ENCODE peak calls at places on chromosomes 11 and 22, in ten cellular contexts. One of them, this sample, is unnamed.

GRCh38 chr22:18950141-18950540 is 14.0 kb upstream of the PRODH start:
- DNase-seq in prostate gland: no peak
- DNase-seq in transverse colon: no peak
- DNase-seq in DND-41: no peak
- DNase-seq in HCT116: no peak
- DNase-seq in uterus: no peak
- DNase-seq in fibroblast of lung: no peak
- DNase-seq in A673: no peak
- DNase-seq in neuronal stem cell: no peak
- DNase-seq in trophoblast cell: no peak
- DNase-seq in this sample: peak; percentile 30

GRCh38 chr11:1761857-1762536 is 1.7 kb downstream of the CTSD start:
- DNase-seq in A673: no peak
- DNase-seq in neuronal stem cell: no peak
- DNase-seq in DND-41: no peak
- DNase-seq in fibroblast of lung: no peak
- DNase-seq in trophoblast cell: no peak
- DNase-seq in transverse colon: no peak
- DNase-seq in prostate gland: no peak
- DNase-seq in uterus: no peak
- DNase-seq in HCT116: no peak
- DNase-seq in this sample: peak; percentile 61

GRCh38 chr11:1852885-1853284 is at the start of gene LSP1:
- DNase-seq in neuronal stem cell: no peak
- DNase-seq in prostate gland: no peak
- DNase-seq in A673: no peak
- DNase-seq in transverse colon: peak; percentile 80
- DNase-seq in DND-41: peak; percentile 79
- DNase-seq in trophoblast cell: no peak
- DNase-seq in HCT116: no peak
- DNase-seq in uterus: no peak
- DNase-seq in fibroblast of lung: no peak
- DNase-seq in this sample: no peak

GRCh38 chr22:45318558-45319318 is 9.0 kb downstream of the FAM118A start:
- DNase-seq in prostate gland: no peak
- DNase-seq in uterus: no peak
- DNase-seq in trophoblast cell: no peak
- DNase-seq in HCT116: no peak
- DNase-seq in DND-41: peak; percentile 24
- DNase-seq in fibroblast of lung: peak; percentile 69
- DNase-seq in A673: no peak
- DNase-seq in neuronal stem cell: no peak
- DNase-seq in transverse colon: no peak
- DNase-seq in this sample: no peak

GRCh38 chr11:72430743-72431570 is 3.4 kb downstream of the CLPB start:
- DNase-seq in DND-41: peak; percentile 30
- DNase-seq in HCT116: no peak
- DNase-seq in uterus: no peak
- DNase-seq in prostate gland: peak; percentile 38
- DNase-seq in A673: peak; percentile 72
- DNase-seq in trophoblast cell: peak; percentile 48
- DNase-seq in neuronal stem cell: no peak
- DNase-seq in transverse colon: no peak
- DNase-seq in fibroblast of lung: peak; percentile 49
- DNase-seq in this sample: no peak

GRCh38 chr11:1854132-1854948 is 1.5 kb downstream of the LSP1 start:
- DNase-seq in trophoblast cell: no peak
- DNase-seq in neuronal stem cell: no peak
- DNase-seq in uterus: no peak
- DNase-seq in A673: no peak
- DNase-seq in HCT116: no peak
- DNase-seq in DND-41: no peak
- DNase-seq in transverse colon: no peak
- DNase-seq in prostate gland: no peak
- DNase-seq in fibroblast of lung: no peak
- DNase-seq in this sample: no peak

GRCh38 chr11:1171985-1172728 is 14.4 kb downstream of the MUC5AC start:
- DNase-seq in prostate gland: no peak
- DNase-seq in trophoblast cell: no peak
- DNase-seq in transverse colon: no peak
- DNase-seq in fibroblast of lung: no peak
- DNase-seq in A673: no peak
- DNase-seq in neuronal stem cell: no peak
- DNase-seq in uterus: no peak
- DNase-seq in DND-41: no peak
- DNase-seq in HCT116: no peak
- DNase-seq in this sample: no peak

GRCh38 chr11:86062719-86063118 is 6.2 kb downstream of the PICALM start:
- DNase-seq in neuronal stem cell: no peak
- DNase-seq in trophoblast cell: no peak
- DNase-seq in transverse colon: no peak
- DNase-seq in DND-41: no peak
- DNase-seq in fibroblast of lung: peak; percentile 40
- DNase-seq in uterus: no peak
- DNase-seq in prostate gland: no peak
- DNase-seq in HCT116: no peak
- DNase-seq in A673: peak; percentile 92
- DNase-seq in this sample: no peak

GRCh38 chr11:64776425-64776824 is 1.9 kb downstream of the SF1 start:
- DNase-seq in fibroblast of lung: no peak
- DNase-seq in neuronal stem cell: no peak
- DNase-seq in uterus: no peak
- DNase-seq in prostate gland: no peak
- DNase-seq in A673: no peak
- DNase-seq in transverse colon: no peak
- DNase-seq in HCT116: no peak
- DNase-seq in DND-41: no peak
- DNase-seq in trophoblast cell: no peak
- DNase-seq in this sample: no peak

GRCh38 chr11:64056213-64056785 is 20.6 kb downstream of the FLRT1 start:
- DNase-seq in neuronal stem cell: no peak
- DNase-seq in A673: peak; percentile 53
- DNase-seq in trophoblast cell: no peak
- DNase-seq in uterus: no peak
- DNase-seq in transverse colon: no peak
- DNase-seq in HCT116: no peak
- DNase-seq in DND-41: peak; percentile 22
- DNase-seq in fibroblast of lung: no peak
- DNase-seq in prostate gland: no peak
- DNase-seq in this sample: no peak

GRCh38 chr22:45731798-45732495 is 60.3 kb downstream of the ATXN10 start:
- DNase-seq in neuronal stem cell: no peak
- DNase-seq in prostate gland: no peak
- DNase-seq in fibroblast of lung: peak; percentile 60
- DNase-seq in uterus: no peak
- DNase-seq in DND-41: no peak
- DNase-seq in trophoblast cell: no peak
- DNase-seq in HCT116: no peak
- DNase-seq in A673: peak; percentile 13
- DNase-seq in transverse colon: no peak
- DNase-seq in this sample: no peak

GRCh38 chr22:34833982-34834510 is 231.9 kb upstream of the ISX start:
- DNase-seq in fibroblast of lung: no peak
- DNase-seq in neuronal stem cell: no peak
- DNase-seq in trophoblast cell: no peak
- DNase-seq in DND-41: no peak
- DNase-seq in A673: no peak
- DNase-seq in HCT116: no peak
- DNase-seq in uterus: no peak
- DNase-seq in prostate gland: no peak
- DNase-seq in transverse colon: no peak
- DNase-seq in this sample: no peak

GRCh38 chr11:31968774-31969433 is 122.0 kb upstream of the RCN1 start:
- DNase-seq in neuronal stem cell: no peak
- DNase-seq in prostate gland: no peak
- DNase-seq in A673: no peak
- DNase-seq in DND-41: no peak
- DNase-seq in trophoblast cell: no peak
- DNase-seq in HCT116: no peak
- DNase-seq in uterus: peak; percentile 19
- DNase-seq in transverse colon: no peak
- DNase-seq in fibroblast of lung: peak; percentile 91
- DNase-seq in this sample: no peak

GRCh38 chr11:69911310-69912160 is 92.3 kb upstream of the FGF3 start:
- DNase-seq in trophoblast cell: no peak
- DNase-seq in neuronal stem cell: no peak
- DNase-seq in HCT116: no peak
- DNase-seq in fibroblast of lung: no peak
- DNase-seq in uterus: no peak
- DNase-seq in A673: no peak
- DNase-seq in prostate gland: no peak
- DNase-seq in transverse colon: no peak
- DNase-seq in DND-41: no peak
- DNase-seq in this sample: peak; percentile 77

GRCh38 chr22:40345801-40346177 is 511 bp upstream of the ADSL start:
- DNase-seq in transverse colon: peak; percentile 67
- DNase-seq in DND-41: peak; percentile 65
- DNase-seq in A673: peak; percentile 75
- DNase-seq in uterus: no peak
- DNase-seq in fibroblast of lung: peak; percentile 49
- DNase-seq in HCT116: no peak
- DNase-seq in trophoblast cell: peak; percentile 33
- DNase-seq in prostate gland: no peak
- DNase-seq in neuronal stem cell: no peak
- DNase-seq in this sample: peak; percentile 56

GRCh38 chr11:93099811-93100210 is 98.0 kb downstream of the SLC36A4 start:
- DNase-seq in DND-41: no peak
- DNase-seq in fibroblast of lung: peak; percentile 78
- DNase-seq in neuronal stem cell: no peak
- DNase-seq in transverse colon: no peak
- DNase-seq in prostate gland: no peak
- DNase-seq in uterus: no peak
- DNase-seq in trophoblast cell: no peak
- DNase-seq in HCT116: no peak
- DNase-seq in A673: no peak
- DNase-seq in this sample: no peak
- H3K27ac ChIP-seq in DND-41: no peak overlapping the region
- H3K27ac ChIP-seq in fibroblast of lung: no peak overlapping the region
- H3K27ac ChIP-seq in neuronal stem cell: no peak overlapping the region
- H3K27ac ChIP-seq in transverse colon: no peak overlapping the region
- H3K27ac ChIP-seq in prostate gland: no peak overlapping the region
- H3K27ac ChIP-seq in uterus: no peak overlapping the region
- H3K27ac ChIP-seq in trophoblast cell: no peak overlapping the region
- H3K27ac ChIP-seq in HCT116: no peak overlapping the region
- H3K27ac ChIP-seq in A673: no peak overlapping the region
- H3K27ac ChIP-seq in this sample: no peak overlapping the region

GRCh38 chr11:35825386-35825785 is 118.5 kb upstream of the LDLRAD3 start:
- DNase-seq in prostate gland: no peak
- DNase-seq in A673: no peak
- DNase-seq in uterus: no peak
- DNase-seq in trophoblast cell: no peak
- DNase-seq in fibroblast of lung: no peak
- DNase-seq in neuronal stem cell: no peak
- DNase-seq in DND-41: no peak
- DNase-seq in transverse colon: no peak
- DNase-seq in HCT116: no peak
- DNase-seq in this sample: no peak

GRCh38 chr11:35822815-35823495 is 120.9 kb upstream of the LDLRAD3 start:
- DNase-seq in transverse colon: no peak
- DNase-seq in neuronal stem cell: no peak
- DNase-seq in fibroblast of lung: no peak
- DNase-seq in trophoblast cell: no peak
- DNase-seq in uterus: no peak
- DNase-seq in HCT116: no peak
- DNase-seq in DND-41: no peak
- DNase-seq in prostate gland: no peak
- DNase-seq in A673: peak; percentile 59
- DNase-seq in this sample: no peak

GRCh38 chr11:35815556-35816315 is 128.1 kb upstream of the LDLRAD3 start:
- DNase-seq in HCT116: no peak
- DNase-seq in A673: no peak
- DNase-seq in prostate gland: no peak
- DNase-seq in neuronal stem cell: no peak
- DNase-seq in fibroblast of lung: peak; percentile 23
- DNase-seq in uterus: peak; percentile 40
- DNase-seq in transverse colon: no peak
- DNase-seq in DND-41: no peak
- DNase-seq in trophoblast cell: no peak
- DNase-seq in this sample: no peak

GRCh38 chr11:35823742-35824298 is 120.0 kb upstream of the LDLRAD3 start:
- DNase-seq in HCT116: no peak
- DNase-seq in transverse colon: no peak
- DNase-seq in fibroblast of lung: no peak
- DNase-seq in prostate gland: no peak
- DNase-seq in A673: peak; percentile 28
- DNase-seq in uterus: no peak
- DNase-seq in trophoblast cell: no peak
- DNase-seq in neuronal stem cell: no peak
- DNase-seq in DND-41: no peak
- DNase-seq in this sample: no peak

GRCh38 chr11:35820614-35821013 is 123.2 kb upstream of the LDLRAD3 start:
- DNase-seq in neuronal stem cell: no peak
- DNase-seq in A673: no peak
- DNase-seq in prostate gland: no peak
- DNase-seq in transverse colon: no peak
- DNase-seq in fibroblast of lung: no peak
- DNase-seq in DND-41: no peak
- DNase-seq in trophoblast cell: no peak
- DNase-seq in HCT116: no peak
- DNase-seq in uterus: no peak
- DNase-seq in this sample: no peak
- H3K36me3 ChIP-seq in neuronal stem cell: peaks cover 3% of the 10 kb centered on the region
- H3K36me3 ChIP-seq in A673: no peaks in the 10 kb centered on the region
- H3K36me3 ChIP-seq in prostate gland: no peaks in the 10 kb centered on the region
- H3K36me3 ChIP-seq in transverse colon: no peaks in the 10 kb centered on the region
- H3K36me3 ChIP-seq in fibroblast of lung: no peaks in the 10 kb centered on the region
- H3K36me3 ChIP-seq in DND-41: no peaks in the 10 kb centered on the region
- H3K36me3 ChIP-seq in trophoblast cell: no peaks in the 10 kb centered on the region
- H3K36me3 ChIP-seq in HCT116: no peaks in the 10 kb centered on the region
- H3K36me3 ChIP-seq in uterus: no peaks in the 10 kb centered on the region
- H3K36me3 ChIP-seq in this sample: no peaks in the 10 kb centered on the region

DNA sequence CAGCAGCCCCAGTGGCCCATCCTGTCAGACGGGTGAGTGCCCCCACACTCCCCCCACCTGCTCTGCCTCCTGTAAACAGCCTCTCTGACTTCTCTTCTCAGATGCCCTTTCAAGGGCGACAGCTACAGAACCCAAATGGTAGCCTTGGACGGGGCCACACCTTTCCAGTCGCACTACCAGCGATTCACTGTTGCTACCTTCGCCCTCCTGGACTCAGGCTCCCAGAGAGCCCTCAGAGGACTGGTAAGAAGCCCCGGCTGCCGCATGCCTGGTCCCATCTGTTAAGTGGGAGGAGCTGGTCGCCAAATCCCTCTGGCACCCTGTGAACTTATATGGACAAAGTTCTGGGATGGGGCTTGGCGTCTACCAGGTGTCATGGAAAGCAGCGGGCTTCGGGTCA is 6.2 kb downstream of the ZP1 start:
- DNase-seq in neuronal stem cell: no peak
- DNase-seq in uterus: peak; percentile 9
- DNase-seq in fibroblast of lung: no peak
- DNase-seq in transverse colon: no peak
- DNase-seq in DND-41: no peak
- DNase-seq in prostate gland: no peak
- DNase-seq in trophoblast cell: no peak
- DNase-seq in HCT116: no peak
- DNase-seq in A673: no peak
- DNase-seq in this sample: no peak
- H3K4me1 ChIP-seq in neuronal stem cell: no peaks in the 10 kb centered on the region
- H3K4me1 ChIP-seq in uterus: no peaks in the 10 kb centered on the region
- H3K4me1 ChIP-seq in fibroblast of lung: peaks cover 23% of the 10 kb centered on the region
- H3K4me1 ChIP-seq in transverse colon: no peaks in the 10 kb centered on the region
- H3K4me1 ChIP-seq in DND-41: peaks cover 71% of the 10 kb centered on the region
- H3K4me1 ChIP-seq in prostate gland: no peaks in the 10 kb centered on the region
- H3K4me1 ChIP-seq in trophoblast cell: peaks cover 3% of the 10 kb centered on the region
- H3K4me1 ChIP-seq in HCT116: peaks cover 4% of the 10 kb centered on the region
- H3K4me1 ChIP-seq in A673: no peaks in the 10 kb centered on the region
- H3K4me1 ChIP-seq in this sample: no peaks in the 10 kb centered on the region

GRCh38 chr11:35555238-35555887 is 29.9 kb upstream of the PAMR1 start:
- DNase-seq in uterus: no peak
- DNase-seq in DND-41: no peak
- DNase-seq in neuronal stem cell: no peak
- DNase-seq in trophoblast cell: no peak
- DNase-seq in A673: no peak
- DNase-seq in fibroblast of lung: peak; percentile 35
- DNase-seq in prostate gland: no peak
- DNase-seq in HCT116: no peak
- DNase-seq in transverse colon: no peak
- DNase-seq in this sample: no peak
- H3K27ac ChIP-seq in uterus: no peak overlapping the region
- H3K27ac ChIP-seq in DND-41: no peak overlapping the region
- H3K27ac ChIP-seq in neuronal stem cell: no peak overlapping the region
- H3K27ac ChIP-seq in trophoblast cell: no peak overlapping the region
- H3K27ac ChIP-seq in A673: no peak overlapping the region
- H3K27ac ChIP-seq in fibroblast of lung: peak overlapping the region; percentile 64
- H3K27ac ChIP-seq in prostate gland: no peak overlapping the region
- H3K27ac ChIP-seq in HCT116: no peak overlapping the region
- H3K27ac ChIP-seq in transverse colon: no peak overlapping the region
- H3K27ac ChIP-seq in this sample: no peak overlapping the region